ENCODE peak calls at places on chromosomes 2 and 18, in four cellular contexts. One of them, this sample, is unnamed.

GRCh38 chr2:18345848-18346247 is 214.6 kb downstream of the RDH14 start:
- DNase-seq in vagina: no peak
- DNase-seq in transverse colon: no peak
- DNase-seq in GM23338: no peak
- DNase-seq in this sample: peak; percentile 3

GRCh38 chr2:189874571-189875320 is 90.5 kb downstream of the PMS1 start:
- DNase-seq in vagina: no peak
- DNase-seq in transverse colon: no peak
- DNase-seq in GM23338: no peak
- DNase-seq in this sample: no peak

GRCh38 chr2:241279413-241279812 is 36.1 kb downstream of the HDLBP start:
- DNase-seq in vagina: no peak
- DNase-seq in transverse colon: no peak
- DNase-seq in GM23338: no peak
- DNase-seq in this sample: no peak

GRCh38 chr18:29383311-29384273 is 1206.7 kb upstream of the CDH2 start:
- DNase-seq in vagina: no peak
- DNase-seq in transverse colon: no peak
- DNase-seq in GM23338: no peak
- DNase-seq in this sample: no peak

GRCh38 chr2:83068706-83069105 is 1390.4 kb downstream of the SUCLG1 start:
- DNase-seq in vagina: no peak
- DNase-seq in transverse colon: no peak
- DNase-seq in GM23338: no peak
- DNase-seq in this sample: no peak

GRCh38 chr18:46894124-46894523 is 23.2 kb downstream of the PIAS2 start:
- DNase-seq in vagina: no peak
- DNase-seq in transverse colon: no peak
- DNase-seq in GM23338: no peak
- DNase-seq in this sample: no peak

GRCh38 chr2:138922973-138923563 is 142.9 kb upstream of the NXPH2 start:
- DNase-seq in vagina: no peak
- DNase-seq in transverse colon: no peak
- DNase-seq in GM23338: peak; percentile 52
- DNase-seq in this sample: no peak

GRCh38 chr18:21230436-21230835 is 11.6 kb upstream of the GREB1L start:
- DNase-seq in vagina: no peak
- DNase-seq in transverse colon: no peak
- DNase-seq in GM23338: no peak
- DNase-seq in this sample: no peak

GRCh38 chr2:189233527-189233926 is 54.0 kb upstream of the COL5A2 start:
- DNase-seq in vagina: no peak
- DNase-seq in transverse colon: no peak
- DNase-seq in GM23338: no peak
- DNase-seq in this sample: no peak

GRCh38 chr2:221571391-221572179 is 519 bp downstream of the EPHA4 start:
- DNase-seq in vagina: no peak
- DNase-seq in transverse colon: peak; percentile 33
- DNase-seq in GM23338: peak; percentile 60
- DNase-seq in this sample: peak; percentile 63

GRCh38 chr18:903703-904102 is 968 bp upstream of the ADCYAP1 start:
- DNase-seq in vagina: no peak
- DNase-seq in transverse colon: no peak
- DNase-seq in GM23338: peak; percentile 83
- DNase-seq in this sample: peak; percentile 53

GRCh38 chr2:214810670-214811069 is 1.2 kb upstream of the BARD1 start:
- DNase-seq in vagina: no peak
- DNase-seq in transverse colon: peak; percentile 9
- DNase-seq in GM23338: peak; percentile 18
- DNase-seq in this sample: no peak

GRCh38 chr2:129723277-129724020 is 256.0 kb upstream of the RAB6C start:
- DNase-seq in vagina: no peak
- DNase-seq in transverse colon: no peak
- DNase-seq in GM23338: no peak
- DNase-seq in this sample: no peak

GRCh38 chr2:12486205-12487118 is 230.3 kb upstream of the TRIB2 start:
- DNase-seq in vagina: no peak
- DNase-seq in transverse colon: no peak
- DNase-seq in GM23338: peak; percentile 6
- DNase-seq in this sample: no peak

GRCh38 chr2:37168217-37168981 is 11.6 kb upstream of the EIF2AK2 start:
- DNase-seq in vagina: no peak
- DNase-seq in transverse colon: peak; percentile 17
- DNase-seq in GM23338: peak; percentile 80
- DNase-seq in this sample: peak; percentile 31

GRCh38 chr2:134225173-134225572 is 28.7 kb upstream of the MGAT5 start:
- DNase-seq in vagina: no peak
- DNase-seq in transverse colon: no peak
- DNase-seq in GM23338: no peak
- DNase-seq in this sample: no peak

GRCh38 chr18:13067124-13067523 is 76.0 kb downstream of the CEP192 start:
- DNase-seq in vagina: no peak
- DNase-seq in transverse colon: no peak
- DNase-seq in GM23338: no peak
- DNase-seq in this sample: no peak

GRCh38 chr2:239294571-239295054 is 106.2 kb downstream of the HDAC4 start:
- DNase-seq in vagina: no peak
- DNase-seq in transverse colon: peak; percentile 76
- DNase-seq in GM23338: no peak
- DNase-seq in this sample: peak; percentile 73

GRCh38 chr2:183597841-183598240 is 473.6 kb downstream of the NUP35 start:
- DNase-seq in vagina: no peak
- DNase-seq in transverse colon: no peak
- DNase-seq in GM23338: no peak
- DNase-seq in this sample: no peak

GRCh38 chr2:117976581-117976980 is 37.3 kb downstream of the CCDC93 start:
- DNase-seq in vagina: no peak
- DNase-seq in transverse colon: no peak
- DNase-seq in GM23338: no peak
- DNase-seq in this sample: no peak

GRCh38 chr2:127510073-127510472 is 16.2 kb downstream of the IWS1 start:
- DNase-seq in vagina: no peak
- DNase-seq in transverse colon: no peak
- DNase-seq in GM23338: no peak
- DNase-seq in this sample: no peak

GRCh38 chr18:8424917-8425725 is 184.1 kb upstream of the RAB12 start:
- DNase-seq in vagina: peak; percentile 65
- DNase-seq in transverse colon: no peak
- DNase-seq in GM23338: no peak
- DNase-seq in this sample: no peak

GRCh38 chr18:31954349-31954748 is 11.4 kb upstream of the TRAPPC8 start:
- DNase-seq in vagina: no peak
- DNase-seq in transverse colon: peak; percentile 49
- DNase-seq in GM23338: no peak
- DNase-seq in this sample: peak; percentile 36

GRCh38 chr2:67845557-67846114 is 217.2 kb downstream of the C1D start:
- DNase-seq in vagina: no peak
- DNase-seq in transverse colon: no peak
- DNase-seq in GM23338: no peak
- DNase-seq in this sample: no peak

GRCh38 chr2:43315482-43315881 is 89.1 kb upstream of the ZFP36L2 start:
- DNase-seq in vagina: no peak
- DNase-seq in transverse colon: no peak
- DNase-seq in GM23338: no peak
- DNase-seq in this sample: no peak

GRCh38 chr2:159904127-159904564 is 106.1 kb upstream of the CD302 start:
- DNase-seq in vagina: no peak
- DNase-seq in transverse colon: peak; percentile 28
- DNase-seq in GM23338: peak; percentile 79
- DNase-seq in this sample: no peak
- H3K4me3 ChIP-seq in vagina: peak overlapping the region; percentile 45
- H3K4me3 ChIP-seq in transverse colon: peak overlapping the region; percentile 50
- H3K4me3 ChIP-seq in GM23338: peak overlapping the region; percentile 90
- H3K4me3 ChIP-seq in this sample: peak overlapping the region; percentile 31

GRCh38 chr2:218009191-218010114 is 6.7 kb upstream of the TNS1 start:
- DNase-seq in vagina: no peak
- DNase-seq in transverse colon: no peak
- DNase-seq in GM23338: peak; percentile 62
- DNase-seq in this sample: no peak
- H3K4me3 ChIP-seq in vagina: peak overlapping the region; percentile 52
- H3K4me3 ChIP-seq in transverse colon: peak overlapping the region; percentile 42
- H3K4me3 ChIP-seq in GM23338: peak overlapping the region; percentile 84
- H3K4me3 ChIP-seq in this sample: no peak overlapping the region

GRCh38 chr2:10913501-10914271 is 2.0 kb downstream of the KCNF1 start:
- DNase-seq in vagina: no peak
- DNase-seq in transverse colon: no peak
- DNase-seq in GM23338: no peak
- DNase-seq in this sample: no peak
- H3K4me3 ChIP-seq in vagina: no peak overlapping the region
- H3K4me3 ChIP-seq in transverse colon: no peak overlapping the region
- H3K4me3 ChIP-seq in GM23338: no peak overlapping the region
- H3K4me3 ChIP-seq in this sample: no peak overlapping the region

DNA sequence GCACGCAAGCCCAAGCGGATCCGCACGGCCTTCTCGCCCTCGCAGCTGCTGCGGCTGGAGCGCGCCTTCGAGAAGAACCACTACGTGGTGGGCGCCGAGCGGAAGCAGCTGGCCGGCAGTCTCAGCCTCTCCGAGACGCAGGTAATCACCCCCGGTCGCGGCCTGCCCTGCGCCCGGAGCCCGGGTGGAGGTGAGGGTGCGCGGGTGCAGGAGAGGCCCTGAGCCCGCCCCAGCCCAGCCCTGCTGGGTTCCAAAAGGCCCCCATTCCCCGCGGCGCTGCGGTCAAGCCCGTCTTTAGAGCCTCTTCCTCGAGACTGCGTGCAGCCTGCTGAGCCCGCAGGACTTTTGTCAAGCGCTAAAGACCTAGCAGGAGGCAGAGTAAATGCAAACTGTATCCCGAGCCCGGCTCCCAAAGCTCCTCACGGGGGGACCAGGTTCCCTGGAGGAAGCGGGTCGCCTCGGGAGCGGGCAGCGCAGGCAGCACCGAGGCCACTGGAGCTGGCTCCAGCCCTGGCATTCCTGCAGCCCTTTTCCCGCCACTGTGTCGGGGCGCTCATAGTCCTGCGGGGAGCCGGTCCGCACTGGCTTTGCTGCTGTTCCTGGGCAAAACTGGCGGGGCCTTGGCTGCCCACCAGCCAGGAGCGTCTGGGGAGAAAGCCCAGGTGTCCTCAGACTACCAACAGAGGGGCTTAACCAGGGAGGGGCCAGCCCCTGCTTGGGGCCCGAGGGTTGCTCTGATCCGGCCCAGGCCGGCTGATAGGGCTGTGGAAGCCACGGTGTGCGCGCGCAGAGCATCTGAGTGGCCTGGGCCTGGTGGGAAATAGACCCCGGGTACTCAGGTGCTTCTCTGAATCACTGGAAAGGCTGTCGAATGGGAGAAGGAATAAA is 7.3 kb downstream of the EMX1 start:
- DNase-seq in vagina: no peak
- DNase-seq in transverse colon: no peak
- DNase-seq in GM23338: peak; percentile 69
- DNase-seq in this sample: no peak
- H3K4me3 ChIP-seq in vagina: no peak overlapping the region
- H3K4me3 ChIP-seq in transverse colon: no peak overlapping the region
- H3K4me3 ChIP-seq in GM23338: peak overlapping the region; percentile 62
- H3K4me3 ChIP-seq in this sample: no peak overlapping the region

DNA sequence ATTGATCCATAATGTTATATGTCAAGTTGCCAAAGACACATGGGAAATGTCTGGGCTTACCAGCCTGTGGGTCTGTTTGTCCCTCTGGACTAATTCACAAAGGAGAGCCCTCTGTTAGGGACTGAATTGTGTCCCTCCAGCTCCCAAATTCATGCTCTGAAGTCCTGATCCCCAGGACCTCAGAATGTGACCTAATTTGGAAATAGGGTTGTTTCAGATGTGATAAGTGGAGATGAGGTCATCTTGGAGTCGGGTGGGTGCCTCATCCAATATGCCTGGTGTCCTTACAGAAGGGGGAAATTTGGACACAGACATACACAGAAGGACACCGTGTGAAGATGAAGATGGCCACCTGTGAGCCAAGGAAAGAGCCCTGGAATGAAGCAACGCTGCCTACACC is 41.4 kb upstream of the ROCK2 start:
- DNase-seq in vagina: no peak
- DNase-seq in transverse colon: no peak
- DNase-seq in GM23338: no peak
- DNase-seq in this sample: no peak
- H3K4me3 ChIP-seq in vagina: no peak overlapping the region
- H3K4me3 ChIP-seq in transverse colon: no peak overlapping the region
- H3K4me3 ChIP-seq in GM23338: no peak overlapping the region
- H3K4me3 ChIP-seq in this sample: no peak overlapping the region